ENCODE peak calls at places on chromosomes 3 and 15, in nine cellular contexts. B is AG10803; E is naive thymus-derived CD8-positive, alpha-beta T cell; O is occipital lobe; T is GM10248; K is AML-193; G is iris pigment epithelial cell; C is activated T-helper 1 cell treated with Interleukin-2 at 50 U/mL for 16 hours; U is CD4-positive, alpha-beta T cell. F is an unnamed sample.

GRCh38 chr3:4740397-4741105 is 238.7 kb upstream of the BHLHE40 start:
- DNase-seq in C (no peak), B (peak), O (no peak), G (no peak), K (peak), U (no peak), E (no peak), T (no peak), F (no peak)

GRCh38 chr3:148077318-148077923 is 620.3 kb upstream of the AGTR1 start:
- DNase-seq in T (no peak), K (peak), G (peak), O (no peak), E (no peak), C (no peak), B (peak), U (no peak), F (peak)

GRCh38 chr3:114929971-114930732 is 216.9 kb downstream of the ZBTB20 start:
- DNase-seq in O (no peak), G (peak), K (no peak), U (no peak), E (no peak), C (no peak), B (peak), T (no peak), F (no peak)

GRCh38 chr3:152620395-152620794 is 214.5 kb upstream of the P2RY1 start:
- DNase-seq in T (no peak), G (no peak), U (no peak), C (no peak), B (no peak), E (no peak), K (no peak), O (peak), F (no peak)

GRCh38 chr15:82093774-82094211 is 48.0 kb upstream of the MEX3B start:
- DNase-seq in K (no peak), G (peak), B (peak), T (no peak), C (no peak), O (no peak), U (no peak), E (no peak), F (peak)

GRCh38 chr3:33093847-33094246 is 3.1 kb downstream of the GLB1 start:
- DNase-seq in E (no peak), O (no peak), T (no peak), B (no peak), K (no peak), G (no peak), C (no peak), U (no peak), F (no peak)

GRCh38 chr3:102106421-102107097 is 257.2 kb downstream of the NFKBIZ start:
- DNase-seq in K (no peak), O (no peak), G (peak), C (no peak), E (no peak), B (no peak), T (no peak), U (no peak), F (peak)

GRCh38 chr3:9340450-9341009 is 22.3 kb upstream of the THUMPD3 start:
- DNase-seq in B (peak), U (no peak), T (no peak), K (no peak), E (no peak), C (no peak), G (peak), O (no peak), F (peak)

GRCh38 chr3:7695067-7695466 is 806.6 kb upstream of the LMCD1 start:
- DNase-seq in K (no peak), B (no peak), E (no peak), O (no peak), T (no peak), C (no peak), U (no peak), G (no peak), F (no peak)

GRCh38 chr3:183265713-183266417 is 12.8 kb downstream of the B3GNT5 start:
- DNase-seq in C (no peak), G (peak), K (no peak), B (peak), O (no peak), U (no peak), T (no peak), E (no peak), F (peak)

GRCh38 chr3:53493618-53493996 is 804 bp upstream of the CACNA1D start:
- DNase-seq in B (no peak), O (no peak), G (no peak), E (no peak), K (no peak), T (no peak), C (no peak), U (no peak), F (no peak)

F was measured in EL.